ENCODE peak calls at places on chromosomes 4 and X, in eight cellular contexts. H is amygdala; Z is OCI-LY7; D is epithelial cell of esophagus; S is astrocyte of the spinal cord; M is activated CD4-positive, alpha-beta T cell treated with anti-CD3 and anti-CD28 coated beads, Interleukin-2, amount 50 U/mL, for 1 hour; A is stimulated activated naive CD4-positive, alpha-beta T cell treated with Interleukin-2 at 50 U/mL for 16 hours; N is stimulated activated CD4-positive, alpha-beta T cell treated with anti-CD3 and anti-CD28 coated beads, Interleukin-4, amount 100 ng/mL, for 24 hours. T is an unnamed sample.

GRCh38 chr4:8835521-8836365 is 35.9 kb downstream of the HMX1 start:
- DNase-seq in H (no peak), Z (no peak), D (no peak), S (no peak), M (no peak), A (no peak), N (no peak), T (no peak)

GRCh38 chrX:86192827-86193226 is 44.6 kb downstream of the DACH2 start:
- DNase-seq in H (no peak), Z (no peak), D (no peak), S (no peak), M (no peak), A (no peak), N (no peak), T (no peak)

GRCh38 chrX:15525664-15526416 is 25.2 kb downstream of the BMX start:
- DNase-seq in H (no peak), Z (no peak), D (no peak), S (no peak), M (no peak), A (no peak), N (no peak), T (no peak)

GRCh38 chrX:48533165-48533564 is 6.3 kb upstream of the TBC1D25 start:
- DNase-seq in H (no peak), Z (no peak), D (no peak), S (no peak), M (no peak), A (no peak), N (no peak), T (no peak)

GRCh38 chr4:83282049-83282535 is 2.5 kb downstream of the COQ2 start:
- DNase-seq in H (no peak), Z (peak), D (peak), S (peak), M (peak), A (peak), N (peak), T (no peak)

GRCh38 chr4:26197018-26197779 is 123.6 kb upstream of the RBPJ start:
- DNase-seq in H (no peak), Z (peak), D (peak), S (peak), M (peak), A (peak), N (peak), T (peak)

GRCh38 chr4:146257511-146257910 is 43.2 kb downstream of the REELD1 start:
- DNase-seq in H (no peak), Z (no peak), D (no peak), S (no peak), M (no peak), A (no peak), N (no peak), T (no peak)

GRCh38 chr4:16125571-16126445 is 42.0 kb upstream of the PROM1 start:
- DNase-seq in H (no peak), Z (no peak), D (no peak), S (no peak), M (no peak), A (no peak), N (no peak), T (no peak)

GRCh38 chrX:151153086-151153485 is 23.3 kb upstream of the GPR50 start:
- DNase-seq in H (no peak), Z (no peak), D (peak), S (peak), M (no peak), A (no peak), N (no peak), T (no peak)

GRCh38 chr4:151743894-151744293 is 16.9 kb downstream of the GATB start:
- DNase-seq in H (no peak), Z (no peak), D (no peak), S (peak), M (no peak), A (no peak), N (no peak), T (no peak)

GRCh38 chrX:67543818-67544217 is at the start of gene AR:
- DNase-seq in H (no peak), Z (no peak), D (no peak), S (peak), M (no peak), A (no peak), N (no peak), T (peak)

GRCh38 chr4:155353923-155354540 is 22.7 kb downstream of the MAP9 start:
- DNase-seq in H (peak), Z (peak), D (peak), S (peak), M (peak), A (peak), N (peak), T (no peak)

GRCh38 chrX:119667111-119667928 is 25.6 kb downstream of the SEPTIN6 start:
- DNase-seq in H (no peak), Z (no peak), D (no peak), S (no peak), M (no peak), A (no peak), N (no peak), T (no peak)

GRCh38 chr4:158176108-158176507 is 3.3 kb upstream of the GASK1B start:
- DNase-seq in H (no peak), Z (no peak), D (peak), S (peak), M (no peak), A (no peak), N (no peak), T (no peak)

T was measured in mucosa of descending colon.